ENCODE peak calls at places on chromosomes 1 and 21, in nine cellular contexts. H, U, V, R, F, C, O, Y and Q are unnamed samples.
A peak's percentile ranks its signal among the peaks of the same experiment; 100 is the strongest.

GRCh38 chr1:231688989-231689388 is 62.4 kb downstream of the DISC1 start:
- DNase-seq in H (no peak), U (no peak), V (no peak), R (no peak), F (no peak), C (no peak), O (no peak), Y (no peak), Q (no peak)

GRCh38 chr1:63475761-63476160 is 47.3 kb downstream of the ITGB3BP start:
- DNase-seq in H (no peak), U (no peak), V (no peak), R (no peak), F (no peak), C (peak; percentile 34), O (no peak), Y (no peak), Q (no peak)

GRCh38 chr1:203622486-203622885 is 4.1 kb upstream of the ATP2B4 start:
- DNase-seq in H (no peak), U (no peak), V (no peak), R (no peak), F (no peak), C (no peak), O (no peak), Y (no peak), Q (no peak)

GRCh38 chr1:232280910-232281309 is 349.0 kb downstream of the SIPA1L2 start:
- DNase-seq in H (no peak), U (no peak), V (no peak), R (no peak), F (no peak), C (no peak), O (no peak), Y (no peak), Q (no peak)

GRCh38 chr1:2639607-2640521 is 7.0 kb upstream of the MMEL1 start:
- DNase-seq in H (no peak), U (no peak), V (no peak), R (no peak), F (no peak), C (no peak), O (no peak), Y (no peak), Q (no peak)

GRCh38 chr21:38422067-38422466 is 76.2 kb downstream of the ERG start:
- DNase-seq in H (no peak), U (no peak), V (no peak), R (no peak), F (no peak), C (no peak), O (no peak), Y (no peak), Q (no peak)

GRCh38 chr1:87325982-87326738 is 2.5 kb upstream of the LMO4 start:
- DNase-seq in H (peak; percentile 43), U (peak; percentile 73), V (no peak), R (no peak), F (no peak), C (peak; percentile 71), O (peak; percentile 70), Y (peak; percentile 22), Q (no peak)

GRCh38 chr1:12113433-12114339 is 50.6 kb downstream of the TNFRSF8 start:
- DNase-seq in H (peak; percentile 24), U (no peak), V (no peak), R (no peak), F (no peak), C (no peak), O (peak; percentile 83), Y (no peak), Q (no peak)

GRCh38 chr1:29453502-29454240 is 217.3 kb downstream of the PTPRU start:
- DNase-seq in H (peak; percentile 15), U (peak; percentile 55), V (no peak), R (no peak), F (no peak), C (peak; percentile 36), O (peak; percentile 81), Y (peak; percentile 41), Q (peak; percentile 5)

GRCh38 chr1:95233321-95233736 is 681 bp upstream of the RWDD3 start:
- DNase-seq in H (no peak), U (no peak), V (no peak), R (peak; percentile 21), F (no peak), C (no peak), O (peak; percentile 47), Y (peak; percentile 13), Q (no peak)

GRCh38 chr1:75723989-75724471 is 479 bp upstream of the ACADM start:
- DNase-seq in H (peak; percentile 55), U (peak; percentile 85), V (peak; percentile 95), R (peak; percentile 86), F (peak; percentile 85), C (peak; percentile 41), O (peak; percentile 88), Y (peak; percentile 60), Q (peak; percentile 58)

GRCh38 chr1:156894711-156895407 is 1.3 kb downstream of the PEAR1 start:
- DNase-seq in H (no peak), U (no peak), V (no peak), R (peak; percentile 50), F (no peak), C (no peak), O (peak; percentile 54), Y (no peak), Q (no peak)

GRCh38 chr21:43973634-43973955 is 38.5 kb upstream of the TRAPPC10 start:
- DNase-seq in H (no peak), U (no peak), V (no peak), R (no peak), F (no peak), C (no peak), O (no peak), Y (no peak), Q (no peak)

GRCh38 chr1:192807221-192807967 is 1.4 kb upstream of the RGS2 start:
- DNase-seq in H (peak; percentile 33), U (peak; percentile 49), V (no peak), R (no peak), F (no peak), C (peak; percentile 55), O (peak; percentile 57), Y (peak; percentile 20), Q (no peak)

GRCh38 chr1:193749868-193750267 is 563.5 kb upstream of the B3GALT2 start:
- DNase-seq in H (no peak), U (no peak), V (no peak), R (no peak), F (no peak), C (no peak), O (no peak), Y (no peak), Q (no peak)

GRCh38 chr1:22769932-22770331 is 59.3 kb downstream of the EPHB2 start:
- DNase-seq in H (no peak), U (no peak), V (no peak), R (no peak), F (no peak), C (no peak), O (no peak), Y (no peak), Q (no peak)

GRCh38 chr1:19038096-19038495 is 81.6 kb upstream of the IFFO2 start:
- DNase-seq in H (no peak), U (no peak), V (no peak), R (no peak), F (no peak), C (no peak), O (no peak), Y (no peak), Q (no peak)

GRCh38 chr1:4977701-4978100 is 323.3 kb downstream of the AJAP1 start:
- DNase-seq in H (no peak), U (no peak), V (no peak), R (no peak), F (no peak), C (no peak), O (no peak), Y (no peak), Q (no peak)

GRCh38 chr1:206472454-206472853 is 2.2 kb downstream of the IKBKE start:
- DNase-seq in H (peak; percentile 74), U (peak; percentile 40), V (no peak), R (peak; percentile 56), F (no peak), C (peak; percentile 49), O (peak; percentile 94), Y (no peak), Q (no peak)

GRCh38 chr1:73813726-73814125 is 384.2 kb downstream of the LRRIQ3 start:
- DNase-seq in H (peak; percentile 7), U (no peak), V (no peak), R (no peak), F (no peak), C (peak; percentile 26), O (no peak), Y (no peak), Q (no peak)

GRCh38 chr1:39089811-39090519 is 63.8 kb downstream of the NDUFS5 start:
- DNase-seq in H (no peak), U (no peak), V (no peak), R (no peak), F (no peak), C (no peak), O (peak; percentile 47), Y (no peak), Q (no peak)
- TF ChIP-seq CTCF in H (no peak), U (no peak), V (no peak), R (no peak), F (no peak), C (no peak), O (peak; percentile 7), Y (no peak), Q (no peak)

DNA sequence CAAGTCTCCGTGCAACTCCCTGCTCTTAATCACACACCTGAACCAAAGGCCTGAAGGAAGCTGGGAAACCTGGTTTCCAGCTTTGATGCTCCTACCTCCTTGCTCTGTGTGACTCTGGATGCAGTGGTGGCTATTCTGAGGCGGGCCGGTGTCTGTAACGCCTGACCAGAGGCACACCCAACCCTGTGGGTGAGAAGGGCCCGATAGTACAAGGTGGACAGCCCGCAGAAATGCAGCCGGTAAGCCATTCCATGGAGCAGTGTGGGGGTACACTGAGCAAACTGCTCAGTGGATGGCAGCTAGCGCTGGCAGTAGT is 36.1 kb downstream of the AHDC1 start:
- DNase-seq in H (no peak), U (no peak), V (no peak), R (no peak), F (no peak), C (no peak), O (no peak), Y (no peak), Q (no peak)
- H3K4me3 ChIP-seq in H (no peak overlapping the region), U (peak overlapping the region; percentile 35), V (peak overlapping the region; percentile 54), R (no peak overlapping the region), F (no peak overlapping the region), C (peak overlapping the region; percentile 26), O (no peak overlapping the region), Y (peak overlapping the region; percentile 4), Q (peak overlapping the region; percentile 32)

GRCh38 chr21:32921632-32922230 is 104.0 kb upstream of the OLIG2 start:
- DNase-seq in H (no peak), U (peak; percentile 40), V (no peak), R (no peak), F (no peak), C (peak; percentile 11), O (no peak), Y (no peak), Q (no peak)
- TF ChIP-seq CTCF in H (peak; percentile 57), U (peak; percentile 91), V (no peak), R (no peak), F (peak; percentile 26), C (peak; percentile 14), O (peak; percentile 33), Y (no peak), Q (peak; percentile 70)

DNA sequence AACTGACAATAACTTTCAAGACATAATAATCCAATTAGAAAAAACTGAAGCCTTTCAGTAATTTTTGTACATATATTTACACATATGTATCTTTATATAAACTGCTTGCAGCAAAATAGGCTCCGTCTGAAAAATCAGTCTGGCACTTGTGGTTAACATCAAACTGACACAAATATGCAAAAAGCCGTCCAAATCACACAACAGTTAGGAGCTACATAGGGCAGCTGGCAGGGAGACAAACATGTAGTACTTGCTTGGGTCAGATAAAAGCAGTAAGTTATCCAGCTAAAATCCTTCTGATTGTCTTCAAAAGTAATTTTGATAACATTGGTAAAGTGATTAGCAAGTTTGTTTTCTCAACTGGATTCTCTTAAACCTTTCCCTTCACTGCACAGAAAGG is 14.7 kb upstream of the GUCA2A start:
- DNase-seq in H (no peak), U (no peak), V (no peak), R (no peak), F (no peak), C (no peak), O (peak; percentile 89), Y (no peak), Q (no peak)
- H3K4me3 ChIP-seq in H (no peak overlapping the region), U (no peak overlapping the region), V (no peak overlapping the region), R (no peak overlapping the region), F (no peak overlapping the region), C (no peak overlapping the region), O (no peak overlapping the region), Y (no peak overlapping the region), Q (no peak overlapping the region)